ENCODE peak calls at places on chromosomes 3 and 15, in ten cellular contexts. One of them, this sample, is unnamed.

GRCh38 chr3:101689291-101689690 is 2.8 kb upstream of the RPL24 start:
- DNase-seq in kidney epithelial cell: no peak
- DNase-seq in T-helper 2 cell: no peak
- DNase-seq in CD4-positive, CD25-positive, alpha-beta regulatory T cell: no peak
- DNase-seq in M059J: no peak
- DNase-seq in head of caudate nucleus: no peak
- DNase-seq in GM12891: no peak
- DNase-seq in COR-L47: no peak
- DNase-seq in NCI-H1105: no peak
- DNase-seq in GM04503: no peak
- DNase-seq in this sample: no peak

GRCh38 chr3:42192334-42193200 is 73.4 kb downstream of the CCK start:
- DNase-seq in GM04503: no peak
- DNase-seq in NCI-H1105: no peak
- DNase-seq in head of caudate nucleus: no peak
- DNase-seq in kidney epithelial cell: no peak
- DNase-seq in GM12891: no peak
- DNase-seq in COR-L47: no peak
- DNase-seq in T-helper 2 cell: peak; percentile 36
- DNase-seq in M059J: peak; percentile 22
- DNase-seq in CD4-positive, CD25-positive, alpha-beta regulatory T cell: no peak
- DNase-seq in this sample: no peak

GRCh38 chr3:23430781-23431423 is 227.8 kb downstream of the UBE2E2 start:
- DNase-seq in kidney epithelial cell: no peak
- DNase-seq in GM04503: no peak
- DNase-seq in head of caudate nucleus: no peak
- DNase-seq in COR-L47: no peak
- DNase-seq in NCI-H1105: no peak
- DNase-seq in CD4-positive, CD25-positive, alpha-beta regulatory T cell: no peak
- DNase-seq in T-helper 2 cell: no peak
- DNase-seq in GM12891: no peak
- DNase-seq in M059J: peak; percentile 8
- DNase-seq in this sample: no peak

GRCh38 chr15:65361708-65362459 is 15.9 kb downstream of the IGDCC3 start:
- DNase-seq in M059J: no peak
- DNase-seq in T-helper 2 cell: no peak
- DNase-seq in CD4-positive, CD25-positive, alpha-beta regulatory T cell: no peak
- DNase-seq in GM12891: no peak
- DNase-seq in head of caudate nucleus: no peak
- DNase-seq in NCI-H1105: no peak
- DNase-seq in GM04503: no peak
- DNase-seq in COR-L47: no peak
- DNase-seq in kidney epithelial cell: no peak
- DNase-seq in this sample: no peak

GRCh38 chr15:77144028-77144427 is 73.1 kb upstream of the TSPAN3 start:
- DNase-seq in kidney epithelial cell: no peak
- DNase-seq in M059J: peak; percentile 22
- DNase-seq in head of caudate nucleus: no peak
- DNase-seq in T-helper 2 cell: no peak
- DNase-seq in CD4-positive, CD25-positive, alpha-beta regulatory T cell: no peak
- DNase-seq in COR-L47: no peak
- DNase-seq in NCI-H1105: no peak
- DNase-seq in GM04503: no peak
- DNase-seq in GM12891: no peak
- DNase-seq in this sample: no peak

GRCh38 chr3:16388850-16389411 is 123.9 kb downstream of the OXNAD1 start:
- DNase-seq in GM12891: no peak
- DNase-seq in kidney epithelial cell: no peak
- DNase-seq in GM04503: peak; percentile 67
- DNase-seq in COR-L47: no peak
- DNase-seq in T-helper 2 cell: no peak
- DNase-seq in M059J: no peak
- DNase-seq in head of caudate nucleus: no peak
- DNase-seq in NCI-H1105: no peak
- DNase-seq in CD4-positive, CD25-positive, alpha-beta regulatory T cell: no peak
- DNase-seq in this sample: no peak

GRCh38 chr3:158098834-158099424 is 7.3 kb downstream of the SHOX2 start:
- DNase-seq in CD4-positive, CD25-positive, alpha-beta regulatory T cell: no peak
- DNase-seq in kidney epithelial cell: no peak
- DNase-seq in M059J: peak; percentile 70
- DNase-seq in head of caudate nucleus: no peak
- DNase-seq in GM12891: no peak
- DNase-seq in T-helper 2 cell: no peak
- DNase-seq in COR-L47: no peak
- DNase-seq in GM04503: no peak
- DNase-seq in NCI-H1105: no peak
- DNase-seq in this sample: no peak

GRCh38 chr15:88312941-88313579 is 56.5 kb upstream of the NTRK3 start:
- DNase-seq in GM12891: no peak
- DNase-seq in COR-L47: no peak
- DNase-seq in head of caudate nucleus: no peak
- DNase-seq in GM04503: peak; percentile 37
- DNase-seq in M059J: no peak
- DNase-seq in kidney epithelial cell: no peak
- DNase-seq in T-helper 2 cell: no peak
- DNase-seq in NCI-H1105: no peak
- DNase-seq in CD4-positive, CD25-positive, alpha-beta regulatory T cell: no peak
- DNase-seq in this sample: no peak

GRCh38 chr3:195194559-195195161 is 76.3 kb downstream of the XXYLT1 start:
- DNase-seq in head of caudate nucleus: no peak
- DNase-seq in GM04503: no peak
- DNase-seq in NCI-H1105: no peak
- DNase-seq in T-helper 2 cell: peak; percentile 28
- DNase-seq in GM12891: no peak
- DNase-seq in COR-L47: no peak
- DNase-seq in M059J: no peak
- DNase-seq in kidney epithelial cell: no peak
- DNase-seq in CD4-positive, CD25-positive, alpha-beta regulatory T cell: no peak
- DNase-seq in this sample: no peak

GRCh38 chr15:29937956-29938355 is 115.7 kb upstream of the TJP1 start:
- DNase-seq in GM12891: no peak
- DNase-seq in T-helper 2 cell: no peak
- DNase-seq in NCI-H1105: no peak
- DNase-seq in GM04503: no peak
- DNase-seq in M059J: no peak
- DNase-seq in COR-L47: no peak
- DNase-seq in head of caudate nucleus: no peak
- DNase-seq in CD4-positive, CD25-positive, alpha-beta regulatory T cell: no peak
- DNase-seq in kidney epithelial cell: no peak
- DNase-seq in this sample: no peak

GRCh38 chr3:42025388-42026138 is 63.7 kb upstream of the ULK4 start:
- DNase-seq in kidney epithelial cell: peak; percentile 94
- DNase-seq in NCI-H1105: peak; percentile 79
- DNase-seq in head of caudate nucleus: peak; percentile 88
- DNase-seq in M059J: peak; percentile 83
- DNase-seq in T-helper 2 cell: no peak
- DNase-seq in CD4-positive, CD25-positive, alpha-beta regulatory T cell: no peak
- DNase-seq in GM12891: no peak
- DNase-seq in GM04503: peak; percentile 89
- DNase-seq in COR-L47: peak; percentile 67
- DNase-seq in this sample: no peak

GRCh38 chr15:72155021-72155621 is 36.9 kb downstream of the SENP8 start:
- DNase-seq in T-helper 2 cell: no peak
- DNase-seq in GM04503: no peak
- DNase-seq in CD4-positive, CD25-positive, alpha-beta regulatory T cell: no peak
- DNase-seq in kidney epithelial cell: peak; percentile 71
- DNase-seq in COR-L47: peak; percentile 80
- DNase-seq in NCI-H1105: peak; percentile 92
- DNase-seq in head of caudate nucleus: peak; percentile 65
- DNase-seq in M059J: peak; percentile 71
- DNase-seq in GM12891: no peak
- DNase-seq in this sample: no peak

GRCh38 chr3:173397161-173398110 is at the start of gene NLGN1:
- DNase-seq in T-helper 2 cell: peak; percentile 8
- DNase-seq in kidney epithelial cell: no peak
- DNase-seq in COR-L47: peak; percentile 80
- DNase-seq in GM04503: peak; percentile 60
- DNase-seq in NCI-H1105: peak; percentile 84
- DNase-seq in head of caudate nucleus: peak; percentile 88
- DNase-seq in GM12891: no peak
- DNase-seq in CD4-positive, CD25-positive, alpha-beta regulatory T cell: no peak
- DNase-seq in M059J: peak; percentile 76
- DNase-seq in this sample: no peak

GRCh38 chr3:133661454-133662255 is at the start of gene TOPBP1:
- DNase-seq in CD4-positive, CD25-positive, alpha-beta regulatory T cell: peak; percentile 84
- DNase-seq in COR-L47: peak; percentile 90
- DNase-seq in GM12891: peak; percentile 81
- DNase-seq in T-helper 2 cell: peak; percentile 92
- DNase-seq in head of caudate nucleus: peak; percentile 75
- DNase-seq in M059J: peak; percentile 86
- DNase-seq in NCI-H1105: peak; percentile 95
- DNase-seq in GM04503: no peak
- DNase-seq in kidney epithelial cell: peak; percentile 29
- DNase-seq in this sample: peak; percentile 84